ENCODE peak calls at places on chromosomes 11 and 22, in four cellular contexts. J, U, Y and S are unnamed samples. For H3K79me2, the result is how much of the 10 kb centered on the place peaks cover.

GRCh38 chr11:3080104-3080503 is 22.9 kb upstream of the CARS1 start:
- DNase-seq in J (no peak), U (no peak), Y (no peak), S (no peak)

GRCh38 chr11:10042699-10043098 is 251.3 kb downstream of the SBF2 start:
- DNase-seq in J (no peak), U (no peak), Y (no peak), S (no peak)

GRCh38 chr11:125401746-125402145 is 94.3 kb downstream of the FEZ1 start:
- DNase-seq in J (peak), U (peak), Y (no peak), S (no peak)

GRCh38 chr11:65051389-65051858 is 6.9 kb downstream of the NAALADL1 start:
- DNase-seq in J (no peak), U (no peak), Y (no peak), S (no peak)

GRCh38 chr22:50298266-50298637 is 9.2 kb downstream of the PLXNB2 start:
- DNase-seq in J (no peak), U (no peak), Y (no peak), S (no peak)

GRCh38 chr11:2136209-2136951 is 2.8 kb downstream of the IGF2 start:
- DNase-seq in J (no peak), U (no peak), Y (no peak), S (no peak)

GRCh38 chr22:38016182-38017078 is 32.1 kb upstream of the SOX10 start:
- DNase-seq in J (peak), U (no peak), Y (no peak), S (peak)

GRCh38 chr22:36136475-36136874 is 24.1 kb downstream of the APOL3 start:
- DNase-seq in J (no peak), U (no peak), Y (no peak), S (peak)

GRCh38 chr22:36155702-36156101 is 4.9 kb downstream of the APOL3 start:
- DNase-seq in J (no peak), U (no peak), Y (no peak), S (no peak)

GRCh38 chr11:118789501-118790356 is 1.2 kb downstream of the DDX6 start:
- DNase-seq in J (peak), U (no peak), Y (no peak), S (no peak)

GRCh38 chr11:2536440-2536989 is 91.7 kb downstream of the KCNQ1 start:
- DNase-seq in J (no peak), U (no peak), Y (no peak), S (no peak)

GRCh38 chr11:6481924-6482275 is 599 bp downstream of the TIMM10B start:
- DNase-seq in J (no peak), U (no peak), Y (no peak), S (no peak)

GRCh38 chr11:790721-791564 is 1.1 kb upstream of the CEND1 start:
- DNase-seq in J (peak), U (peak), Y (no peak), S (no peak)

GRCh38 chr11:787084-787675 is 2.7 kb downstream of the CEND1 start:
- DNase-seq in J (no peak), U (no peak), Y (no peak), S (no peak)

GRCh38 chr11:789951-790350 is at the start of gene CEND1:
- DNase-seq in J (no peak), U (no peak), Y (no peak), S (no peak)

GRCh38 chr11:788009-788640 is 1.8 kb downstream of the CEND1 start:
- DNase-seq in J (no peak), U (no peak), Y (no peak), S (no peak)

GRCh38 chr11:788953-789940 is 643 bp downstream of the CEND1 start:
- DNase-seq in J (no peak), U (no peak), Y (no peak), S (no peak)
- H2AK5ac ChIP-seq in J (no peak), U (no peak), Y (no peak), S (no peak)

DNA sequence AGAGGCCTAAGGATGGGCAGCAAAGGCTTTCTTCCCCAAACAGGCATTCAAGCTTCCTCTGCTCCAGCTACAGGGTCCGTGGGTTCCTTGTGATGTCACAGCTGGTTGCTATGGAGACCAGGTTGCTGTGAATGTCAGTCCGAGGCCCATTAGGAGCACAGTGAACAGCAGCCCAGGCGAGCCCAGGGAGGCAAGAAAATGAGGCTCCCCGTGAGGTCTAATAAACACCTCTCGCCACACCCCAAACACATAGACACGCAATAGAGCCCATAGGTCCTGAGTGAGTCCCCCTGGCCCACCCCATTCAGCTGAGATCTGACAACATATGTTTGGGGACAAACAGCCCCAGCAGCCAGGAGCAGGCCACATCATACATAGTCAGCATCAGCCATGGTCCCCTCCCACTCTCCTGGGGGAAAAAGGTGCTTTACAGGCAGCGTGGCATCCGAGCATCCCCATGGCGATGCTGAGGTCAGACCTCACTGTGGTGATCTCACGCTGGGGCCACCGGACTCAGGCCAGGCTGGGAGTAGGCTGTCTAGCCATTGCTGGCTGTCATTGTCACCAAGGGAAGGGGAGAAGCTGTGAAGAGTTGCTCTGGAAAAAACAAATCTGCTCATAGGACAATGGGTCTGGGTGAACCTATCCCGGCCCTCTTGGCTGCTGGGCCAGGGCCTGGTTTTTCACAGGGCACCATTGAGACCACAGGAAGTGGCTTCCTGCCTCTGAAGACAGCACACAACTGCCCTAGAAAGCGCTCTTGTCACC is 23.1 kb upstream of the TP53I11 start:
- DNase-seq in J (peak), U (no peak), Y (no peak), S (no peak)
- H2BK5ac ChIP-seq in J (no peak), U (no peak), Y (no peak), S (no peak)

DNA sequence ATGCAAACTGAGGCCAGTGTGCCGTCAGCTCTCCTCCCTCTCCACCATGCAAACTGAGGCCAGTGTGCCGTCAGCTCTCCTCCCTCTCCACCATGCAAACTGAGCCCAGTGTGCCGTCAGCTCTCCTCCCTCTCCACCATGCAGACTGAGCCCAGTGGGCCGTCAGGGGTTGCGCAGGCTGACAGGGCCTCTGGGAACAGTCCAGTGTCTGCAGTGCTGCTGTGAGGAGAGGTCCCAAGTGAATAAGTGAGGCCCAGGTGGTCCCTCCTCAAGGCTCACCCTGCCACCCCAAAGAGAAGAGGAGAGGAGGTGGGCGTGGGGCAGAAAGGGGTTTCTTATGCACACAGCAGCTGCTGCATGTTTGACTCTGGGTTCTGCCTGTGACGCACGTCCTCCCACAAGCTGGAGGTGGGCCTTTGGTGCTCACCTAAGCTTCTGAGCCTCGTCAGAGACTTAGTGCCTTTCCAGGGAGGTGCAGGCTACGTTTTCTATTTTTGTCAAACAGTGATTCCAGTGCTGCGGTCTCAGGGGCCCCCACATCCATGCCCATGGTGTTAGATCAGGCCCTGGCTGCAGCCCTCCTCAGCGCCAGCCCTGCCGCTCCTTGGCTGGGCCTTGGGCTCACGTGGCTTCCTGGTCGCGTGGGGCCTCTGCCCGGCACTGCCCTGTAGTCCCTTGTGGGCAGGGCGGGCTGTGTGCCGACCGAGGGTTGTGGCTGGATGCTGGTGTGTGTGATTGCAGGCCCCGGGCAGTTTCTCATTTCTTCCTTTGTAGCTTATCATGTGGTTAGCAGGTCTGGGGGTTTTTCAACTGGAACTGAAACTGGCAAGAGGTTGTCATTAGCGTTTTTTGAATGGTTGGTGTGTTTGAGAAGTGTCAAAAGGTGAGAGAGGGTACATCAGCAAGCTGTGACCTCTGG is 7.1 kb downstream of the TPCN2 start:
- DNase-seq in J (no peak), U (no peak), Y (no peak), S (peak)
- H3K79me2 ChIP-seq in J (under half), U (under half), Y (under half), S (under half)

DNA sequence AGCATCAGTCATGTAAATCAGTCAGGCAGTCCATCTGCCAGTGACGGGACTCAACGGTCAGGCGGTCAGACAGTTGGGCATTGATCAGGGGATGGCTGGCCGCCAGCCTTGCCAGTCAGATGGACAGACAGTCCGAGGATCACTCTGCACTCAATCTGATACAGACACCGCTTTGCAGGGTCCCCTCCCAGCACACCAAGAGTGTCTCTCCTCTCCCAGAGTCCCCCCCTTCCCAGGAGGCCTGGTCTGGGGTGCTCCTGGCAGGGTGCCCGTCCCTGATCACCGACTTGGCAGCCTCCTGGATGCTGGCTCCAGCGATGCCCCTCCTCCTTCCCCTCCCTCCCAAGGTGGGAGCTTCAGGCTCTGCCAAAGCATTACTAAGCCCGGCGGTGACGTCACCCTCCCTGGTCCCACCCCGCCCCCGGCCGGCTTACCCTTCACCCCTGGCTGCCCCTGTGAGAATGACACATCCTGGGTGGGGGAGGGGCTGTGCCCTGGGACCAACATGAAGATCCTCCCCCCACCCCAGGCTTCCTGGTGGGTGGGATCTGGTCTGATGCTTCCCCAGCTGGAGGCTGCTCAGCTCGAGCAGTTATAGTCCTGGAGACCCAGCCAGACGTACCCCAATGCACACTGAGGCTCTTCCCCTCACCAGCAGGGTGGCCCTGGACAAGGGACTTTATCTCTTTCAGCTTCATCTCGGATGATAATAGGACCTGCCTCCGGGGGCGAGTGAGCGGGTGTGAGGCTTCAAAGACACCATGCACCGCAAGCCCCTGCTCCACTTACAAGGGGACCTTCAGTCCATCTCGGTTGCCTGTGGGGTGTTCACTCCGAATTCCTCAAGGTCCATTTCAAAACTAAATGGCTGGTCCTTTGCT is 69.2 kb downstream of the CD82 start:
- DNase-seq in J (peak), U (peak), Y (no peak), S (no peak)
- H2AK5ac ChIP-seq in J (no peak), U (no peak), Y (no peak), S (no peak)

DNA sequence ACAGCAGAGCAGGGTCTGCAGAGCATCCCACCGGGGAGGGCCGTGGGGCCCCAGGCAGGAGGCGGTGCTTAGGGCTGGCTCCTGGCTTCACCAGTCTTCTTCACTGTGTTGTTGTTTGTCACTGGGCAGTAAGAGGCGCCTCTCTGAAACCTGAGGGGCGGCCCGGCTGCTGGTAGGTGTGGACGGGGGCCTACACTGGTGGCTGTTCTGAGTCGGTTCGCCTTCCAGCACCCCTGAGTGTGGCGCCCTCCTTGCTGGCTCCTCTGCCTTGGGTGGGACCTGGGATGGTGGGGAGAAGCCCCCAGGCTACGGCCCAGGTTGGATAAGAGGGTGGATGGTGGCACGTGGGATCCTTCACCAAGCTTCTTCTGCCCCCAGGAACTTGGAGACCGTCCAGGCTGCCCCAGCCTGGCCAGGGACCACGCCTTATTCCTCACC is 10.4 kb upstream of the GRAMD4 start:
- DNase-seq in J (no peak), U (no peak), Y (no peak), S (no peak)
- H2BK5ac ChIP-seq in J (no peak), U (no peak), Y (no peak), S (no peak)

DNA sequence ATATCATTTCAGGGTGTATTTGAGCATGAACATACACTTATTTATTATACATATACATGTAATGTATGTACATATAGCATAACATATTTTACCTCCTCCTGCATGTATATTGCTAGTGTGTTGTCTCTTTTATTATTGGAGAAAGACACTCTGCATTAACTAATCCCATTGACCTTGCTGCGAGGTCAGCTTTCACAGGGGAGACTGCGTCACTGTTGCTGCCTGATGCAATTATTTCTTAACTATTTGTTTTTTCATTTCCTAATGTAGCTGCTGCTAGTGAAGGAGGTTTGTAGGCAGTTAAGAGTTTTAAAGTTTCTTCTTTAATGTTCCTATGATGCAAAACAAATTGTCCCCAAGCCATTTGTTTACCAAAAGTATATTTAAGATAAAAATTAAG is 185.4 kb upstream of the CNTN5 start:
- DNase-seq in J (no peak), U (no peak), Y (no peak), S (no peak)
- H3K79me2 ChIP-seq in J (under half), U (under half), Y (under half), S (under half)

GRCh38 chr11:8312966-8313365 is 49.3 kb upstream of the LMO1 start:
- DNase-seq in J (no peak), U (no peak), Y (no peak), S (no peak)

GRCh38 chr11:8311366-8311765 is 47.7 kb upstream of the LMO1 start:
- DNase-seq in J (no peak), U (no peak), Y (no peak), S (no peak)

GRCh38 chr11:8309311-8309710 is 45.6 kb upstream of the LMO1 start:
- DNase-seq in J (no peak), U (no peak), Y (no peak), S (no peak)

GRCh38 chr11:8309862-8310261 is 46.2 kb upstream of the LMO1 start:
- DNase-seq in J (no peak), U (no peak), Y (no peak), S (no peak)

DNA sequence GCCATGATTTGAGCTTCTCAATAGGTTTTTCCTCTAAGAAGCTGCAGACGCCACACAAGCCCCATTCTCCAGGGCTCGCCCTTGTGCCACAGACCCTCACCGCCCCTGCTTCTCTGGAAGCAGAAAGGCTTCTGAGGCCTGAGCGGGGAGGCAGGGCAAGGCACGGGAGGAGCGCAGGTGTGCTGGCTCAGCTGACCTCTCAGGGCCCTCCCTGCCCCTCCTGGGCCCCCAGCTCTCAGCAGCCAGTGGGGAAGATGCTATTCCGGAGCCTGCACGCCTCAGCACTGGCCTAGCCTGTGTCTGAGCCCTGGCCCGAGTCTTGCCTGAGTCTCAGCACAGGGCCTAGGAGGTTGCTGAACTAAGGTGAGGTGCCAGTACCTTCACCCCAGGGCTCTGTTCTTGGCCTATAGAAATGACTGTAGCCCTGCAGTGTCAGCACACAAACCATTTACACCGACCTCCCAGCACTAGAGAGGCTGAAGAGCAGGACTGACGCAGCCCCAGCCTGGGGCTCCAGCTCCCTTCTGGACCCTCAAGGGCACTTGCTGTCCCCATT is 47.1 kb upstream of the LMO1 start:
- DNase-seq in J (no peak), U (no peak), Y (no peak), S (no peak)
- H2AK5ac ChIP-seq in J (no peak), U (no peak), Y (no peak), S (no peak)

GRCh38 chr11:63560506-63561179 is 2.5 kb downstream of the PLAAT2 start:
- DNase-seq in J (no peak), U (peak), Y (no peak), S (no peak)

GRCh38 chr11:63558459-63559157 is 4.6 kb downstream of the PLAAT2 start:
- DNase-seq in J (no peak), U (peak), Y (no peak), S (no peak)

GRCh38 chr11:63556404-63556803 is 6.8 kb downstream of the PLAAT2 start:
- DNase-seq in J (no peak), U (peak), Y (no peak), S (no peak)

GRCh38 chr11:63554901-63555218 is 8.3 kb downstream of the PLAAT2 start:
- DNase-seq in J (no peak), U (peak), Y (no peak), S (no peak)

GRCh38 chr11:63557548-63557947 is 5.6 kb downstream of the PLAAT2 start:
- DNase-seq in J (no peak), U (peak), Y (no peak), S (no peak)
- H2BK5ac ChIP-seq in J (no peak), U (no peak), Y (no peak), S (no peak)

DNA sequence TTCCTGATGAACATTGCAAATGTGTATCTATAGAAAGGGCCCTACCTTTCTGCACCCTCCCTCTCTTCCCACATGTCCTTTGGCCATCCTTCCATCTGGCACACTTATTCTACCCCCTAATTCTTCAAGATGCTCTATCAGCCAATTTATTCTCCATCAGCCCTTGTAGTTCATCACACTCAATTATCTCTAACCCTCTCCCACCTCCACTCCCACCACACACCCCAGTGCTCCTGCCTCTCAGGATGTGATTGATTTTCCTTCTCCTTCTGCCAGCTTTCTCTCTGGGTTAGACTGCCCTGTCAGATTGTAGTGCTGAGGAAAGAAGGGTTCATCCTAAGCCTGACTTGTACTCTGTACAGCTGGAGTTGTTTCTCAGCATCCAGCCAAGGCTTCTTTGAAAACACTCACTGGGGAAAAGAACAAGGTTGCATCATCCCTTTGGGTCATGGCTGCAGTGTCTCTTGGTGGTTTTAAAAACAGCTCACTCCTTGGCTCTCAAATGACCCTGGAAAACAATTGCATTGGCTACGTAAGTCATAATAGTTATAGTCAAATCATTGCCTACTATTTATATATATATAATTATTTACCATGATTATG is 61.1 kb downstream of the CECR2 start:
- DNase-seq in J (no peak), U (no peak), Y (no peak), S (no peak)
- H3K79me2 ChIP-seq in J (half or more), U (half or more), Y (half or more), S (under half)